ENCODE peak calls at places on chromosomes 11 and 22, in five cellular contexts. F, W, I, O and B are unnamed samples. For H3K4me1, the result is how much of the 10 kb centered on the place peaks cover.

GRCh38 chr11:31437742-31438435 is 68.2 kb downstream of the DNAJC24 start:
- DNase-seq in W (no peak), O (peak), I (no peak), F (no peak), B (no peak)

GRCh38 chr22:24965822-24966626 is 13.5 kb downstream of the KIAA1671 start:
- DNase-seq in W (no peak), I (peak), O (no peak), F (peak), B (no peak)

GRCh38 chr11:109421981-109422590 is at the start of gene C11orf87:
- DNase-seq in F (no peak), W (no peak), O (no peak), I (no peak), B (no peak)

GRCh38 chr11:205221-206001 is 1.8 kb downstream of the BET1L start:
- DNase-seq in O (no peak), F (peak), W (no peak), I (peak), B (no peak)

GRCh38 chr11:114162719-114163123 is 103.2 kb downstream of the ZBTB16 start:
- DNase-seq in O (peak), F (peak), I (peak), W (peak), B (peak)

GRCh38 chr22:42347281-42347824 is 76.9 kb upstream of the TCF20 start:
- DNase-seq in O (no peak), W (no peak), F (no peak), I (no peak), B (no peak)

GRCh38 chr11:27296406-27296994 is 66.5 kb downstream of the CCDC34 start:
- DNase-seq in O (peak), F (peak), W (no peak), I (no peak), B (no peak)

GRCh38 chr11:23727821-23728220 is 769.0 kb upstream of the LUZP2 start:
- DNase-seq in O (peak), I (no peak), F (no peak), W (no peak), B (no peak)

GRCh38 chr11:33317662-33318061 is 60.5 kb downstream of the HIPK3 start:
- DNase-seq in F (no peak), O (no peak), I (no peak), W (no peak), B (no peak)

GRCh38 chr22:29165336-29166060 is 40.2 kb upstream of the EMID1 start:
- DNase-seq in O (no peak), W (no peak), F (no peak), I (no peak), B (no peak)

GRCh38 chr11:89405629-89406028 is 85.5 kb downstream of the NOX4 start:
- DNase-seq in O (peak), I (no peak), F (no peak), W (no peak), B (no peak)

GRCh38 chr22:27668828-27669797 is 132.4 kb downstream of the MN1 start:
- DNase-seq in I (no peak), O (peak), W (peak), F (no peak), B (no peak)

GRCh38 chr11:70489276-70489675 is 90.9 kb downstream of the CTTN start:
- DNase-seq in I (no peak), O (no peak), W (peak), F (no peak), B (no peak)

GRCh38 chr22:23392420-23393121 is 187.5 kb downstream of the IGLL1 start:
- DNase-seq in W (no peak), I (no peak), F (no peak), O (no peak), B (no peak)

GRCh38 chr11:128886401-128887119 is 4.6 kb upstream of the KCNJ5 start:
- DNase-seq in F (no peak), W (no peak), O (no peak), I (no peak), B (no peak)

GRCh38 chr11:30172872-30173271 is 57.9 kb upstream of the FSHB start:
- DNase-seq in O (no peak), W (no peak), I (no peak), F (no peak), B (no peak)

GRCh38 chr11:107259826-107260225 is 197.8 kb downstream of the CWF19L2 start:
- DNase-seq in O (no peak), F (no peak), W (no peak), I (no peak), B (no peak)

GRCh38 chr11:114607753-114608459 is 12.3 kb upstream of the NXPE4 start:
- DNase-seq in I (no peak), F (no peak), W (no peak), O (no peak), B (no peak)

GRCh38 chr11:27100534-27100933 is 59.9 kb downstream of the BBOX1 start:
- DNase-seq in W (no peak), O (peak), I (no peak), F (no peak), B (no peak)

GRCh38 chr11:69826773-69827172 is 7.6 kb upstream of the FGF3 start:
- DNase-seq in O (no peak), I (no peak), F (no peak), W (no peak), B (no peak)

GRCh38 chr11:107307991-107308390 is 149.6 kb downstream of the CWF19L2 start:
- DNase-seq in F (no peak), O (no peak), W (no peak), I (no peak), B (no peak)

GRCh38 chr11:12410006-12410728 is 32.8 kb downstream of the PARVA start:
- DNase-seq in W (no peak), O (peak), I (no peak), F (no peak), B (no peak)

GRCh38 chr22:35913925-35914324 is 114.7 kb downstream of the RBFOX2 start:
- DNase-seq in O (no peak), W (no peak), F (no peak), I (no peak), B (no peak)

GRCh38 chr11:72937439-72937838 is 123.2 kb downstream of the ATG16L2 start:
- DNase-seq in F (no peak), W (no peak), I (no peak), O (no peak), B (no peak)

GRCh38 chr11:47183969-47184368 is 2.3 kb downstream of the PACSIN3 start:
- DNase-seq in W (peak), F (no peak), I (no peak), O (no peak), B (no peak)
- H3K4me1 ChIP-seq in W (half or more), F (under half), I (under half), O (under half), B (under half)

GRCh38 chr11:101848262-101848661 is 66.5 kb upstream of the CEP126 start:
- DNase-seq in F (no peak), I (no peak), W (no peak), O (peak), B (no peak)
- TF ChIP-seq CTCF in F (peak), I (peak), W (peak), O (no peak), B (peak)

GRCh38 chr11:118002541-118003019 is 16.4 kb downstream of the IL10RA start:
- DNase-seq in I (no peak), W (peak), O (peak), F (no peak), B (no peak)
- H3K4me1 ChIP-seq in I (under half), W (under half), O (under half), F (under half), B (under half)

DNA sequence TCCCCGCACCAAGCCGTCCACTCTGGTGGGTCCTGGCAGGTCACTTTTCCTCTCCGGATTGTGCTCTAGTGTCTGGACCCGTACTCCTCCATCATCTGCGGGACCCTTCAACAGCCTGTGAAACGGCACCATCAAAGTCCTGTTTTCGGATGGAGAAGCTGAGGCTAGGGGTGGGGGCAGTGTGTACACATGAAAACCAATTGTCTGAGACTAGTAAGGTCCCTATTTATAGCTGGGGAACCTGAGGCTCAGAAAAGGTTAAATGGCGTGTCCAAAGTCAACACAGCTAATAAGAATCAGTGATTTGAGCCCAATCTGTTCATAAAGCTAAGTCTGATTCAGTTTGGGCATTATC is 666 bp upstream of the LRRC32 start:
- DNase-seq in W (no peak), I (no peak), F (no peak), O (no peak), B (no peak)
- TF ChIP-seq CTCF in W (no peak), I (no peak), F (no peak), O (no peak), B (peak)

GRCh38 chr11:67504023-67504949 is 877 bp downstream of the PITPNM1 start:
- DNase-seq in W (no peak), F (no peak), I (no peak), O (peak), B (no peak)
- H3K4me1 ChIP-seq in W (half or more), F (under half), I (under half), O (under half), B (half or more)